ENCODE peak calls at places on chromosomes 11 and 22, in four cellular contexts. A is K562, I is SK-N-SH, P is HepG2. F is an unnamed sample.
A peak's percentile ranks its signal among the peaks of the same experiment; 100 is the strongest.

GRCh38 chr11:102637731-102638130 is 12.6 kb upstream of the MMP20 start:
- DNase-seq in A (no peak), P (no peak), I (no peak), F (no peak)

GRCh38 chr11:113874096-113874919 is 1.1 kb downstream of the USP28 start:
- DNase-seq in P (no peak), A (no peak), I (no peak), F (no peak)

GRCh38 chr11:14578551-14578956 is 58.4 kb upstream of the PSMA1 start:
- DNase-seq in A (peak; percentile 38), I (peak; percentile 24), P (peak; percentile 82), F (no peak)

GRCh38 chr11:65870307-65870658 is 2.3 kb downstream of the EFEMP2 start:
- DNase-seq in P (no peak), A (no peak), I (no peak), F (no peak)

GRCh38 chr11:117969160-117969991 is 16.8 kb upstream of the IL10RA start:
- DNase-seq in P (no peak), A (no peak), I (no peak), F (no peak)

GRCh38 chr22:22463855-22464540 is 44.5 kb downstream of the ZNF280B start:
- DNase-seq in I (peak; percentile 67), P (peak; percentile 62), A (peak; percentile 99), F (peak; percentile 66)

GRCh38 chr11:114243461-114244372 is 52.5 kb upstream of the NNMT start:
- DNase-seq in A (peak; percentile 47), I (no peak), P (no peak), F (no peak)

GRCh38 chr11:77173494-77173893 is 45.4 kb downstream of the MYO7A start:
- DNase-seq in A (no peak), I (no peak), P (peak; percentile 22), F (no peak)

GRCh38 chr11:134818531-134818930 is 406.5 kb upstream of the B3GAT1 start:
- DNase-seq in A (no peak), I (no peak), P (no peak), F (no peak)

GRCh38 chr11:44744160-44744559 is 17.4 kb downstream of the TSPAN18 start:
- DNase-seq in P (no peak), I (peak; percentile 72), A (no peak), F (no peak)

GRCh38 chr11:104784684-104785460 is 113.4 kb downstream of the CASP12 start:
- DNase-seq in I (no peak), P (no peak), A (no peak), F (no peak)

GRCh38 chr11:126879516-126879915 is 121.1 kb downstream of the KIRREL3 start:
- DNase-seq in A (no peak), P (no peak), I (no peak), F (no peak)

GRCh38 chr11:14054708-14055107 is 92.2 kb downstream of the SPON1 start:
- DNase-seq in P (no peak), I (no peak), A (no peak), F (no peak)

GRCh38 chr11:1341928-1342524 is 32.6 kb upstream of the TOLLIP start:
- DNase-seq in P (no peak), A (no peak), I (no peak), F (no peak)

GRCh38 chr11:19218801-19219460 is 17.1 kb upstream of the CSRP3 start:
- DNase-seq in I (peak; percentile 51), A (no peak), P (no peak), F (no peak)

GRCh38 chr11:34346551-34346950 is 11.3 kb downstream of the ABTB2 start:
- DNase-seq in P (no peak), I (peak; percentile 40), A (no peak), F (no peak)

GRCh38 chr22:35292786-35293185 is 6.9 kb upstream of the TOM1 start:
- DNase-seq in P (no peak), A (no peak), I (no peak), F (no peak)

GRCh38 chr22:36081023-36081431 is 52.4 kb upstream of the RBFOX2 start:
- DNase-seq in A (no peak), P (no peak), I (no peak), F (no peak)

GRCh38 chr22:24707477-24707816 is 67.1 kb downstream of the PIWIL3 start:
- DNase-seq in A (no peak), P (no peak), I (no peak), F (no peak)
- TF ChIP-seq CTCF in A (peak; percentile 17), P (peak; percentile 52), I (no peak), F (no peak)

DNA sequence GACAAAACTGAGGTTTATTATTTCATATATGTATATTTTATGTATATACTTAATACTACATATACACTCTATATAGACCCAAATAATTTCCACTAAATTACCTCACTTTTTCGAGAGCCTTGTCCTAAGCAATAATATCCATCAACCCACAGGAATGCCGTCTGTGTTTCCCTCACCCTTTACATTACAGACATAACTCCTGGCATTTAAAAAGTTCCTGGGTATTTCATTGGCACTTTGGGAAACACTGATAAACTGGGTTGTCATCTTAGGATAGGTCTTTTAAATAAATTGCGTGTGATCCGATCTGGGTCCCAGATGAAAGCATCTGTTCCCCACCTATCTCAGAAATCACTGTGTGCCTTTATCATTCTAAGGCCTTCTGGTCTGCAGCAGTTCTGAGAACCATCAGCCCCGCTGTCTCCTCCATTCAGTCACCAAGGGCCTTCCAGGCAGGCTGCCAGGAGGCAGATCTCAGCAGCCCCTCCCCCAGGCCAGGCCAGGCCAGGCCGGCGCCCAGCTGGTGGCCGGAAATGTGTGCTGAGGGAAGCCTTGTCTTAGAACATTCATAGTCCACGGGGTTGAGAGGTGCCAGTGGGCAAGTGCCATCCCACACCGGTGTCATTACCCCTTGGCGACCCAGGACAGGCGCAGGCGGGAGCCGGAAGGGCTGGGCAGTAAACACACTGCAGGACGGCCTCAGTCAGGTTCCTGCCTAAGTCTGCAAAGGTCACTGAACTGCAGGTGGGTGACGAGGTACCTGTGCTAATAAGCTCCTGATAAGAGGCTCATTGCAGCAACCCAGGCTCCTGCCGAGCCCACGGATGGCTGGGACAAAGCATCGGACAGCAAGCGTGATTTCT is 3.3 kb downstream of the FGF19 start:
- DNase-seq in P (peak; percentile 66), A (peak; percentile 83), I (peak; percentile 91), F (peak; percentile 74)
- TF ChIP-seq FOXJ3 in P (peak; percentile 65), A (no peak), I (peak; percentile 79), F (no peak)

GRCh38 chr22:23562186-23562585 is 17.9 kb downstream of the IGLL1 start:
- DNase-seq in I (no peak), P (no peak), A (no peak), F (no peak)
- TF ChIP-seq CTCF in I (no peak), P (no peak), A (no peak), F (no peak)

GRCh38 chr22:26892401-26893033 is 235.1 kb downstream of the MIAT start:
- DNase-seq in I (no peak), A (no peak), P (no peak), F (no peak)
- TF ChIP-seq FOXJ3 in I (no peak), A (no peak), P (no peak), F (no peak)

GRCh38 chr22:32880531-32880905 is 79.0 kb downstream of the TIMP3 start:
- DNase-seq in I (no peak), P (no peak), A (peak; percentile 19), F (no peak)
- TF ChIP-seq CTCF in I (no peak), P (no peak), A (no peak), F (no peak)

DNA sequence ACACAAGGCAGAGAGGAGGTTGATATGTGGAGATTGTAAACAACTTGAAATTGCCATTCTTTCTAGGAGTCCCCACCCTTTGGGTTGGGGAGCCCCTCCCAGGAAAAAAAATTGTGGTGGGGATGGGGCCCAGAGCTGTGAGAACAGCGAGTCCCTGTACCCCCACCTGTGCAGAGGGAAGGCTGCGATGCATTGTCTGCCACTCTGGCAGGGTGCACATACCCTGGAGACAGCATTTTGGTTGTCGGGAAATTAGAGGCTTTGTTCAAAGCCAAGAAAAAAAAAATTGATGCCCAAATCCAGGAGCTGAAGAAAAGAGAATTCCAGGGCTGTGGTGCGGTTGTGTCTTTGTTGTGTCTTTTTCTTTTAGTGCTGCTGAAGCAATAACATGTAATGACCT is 8.2 kb upstream of the PKNOX2 start:
- DNase-seq in P (no peak), A (no peak), I (no peak), F (no peak)
- TF ChIP-seq FOXJ3 in P (no peak), A (no peak), I (no peak), F (no peak)